ENCODE peak calls at places on chromosome 7, in six cellular contexts. X is adrenal gland, R is heart left ventricle, J is breast epithelium, W is A549, Z is ovary. E is an unnamed sample. For H3K4me1, the result is how much of the 10 kb centered on the place peaks cover.

GRCh38 chr7:72466797-72467196 is 54.7 kb upstream of the CALN1 start:
- DNase-seq in X (no peak), R (no peak), J (no peak), W (no peak), Z (no peak), E (no peak)

GRCh38 chr7:106523482-106523881 is 137.5 kb downstream of the CCDC71L start:
- DNase-seq in X (no peak), R (no peak), J (no peak), W (no peak), Z (no peak), E (no peak)

GRCh38 chr7:29442146-29442545 is 121.5 kb upstream of the PRR15 start:
- DNase-seq in X (no peak), R (no peak), J (no peak), W (no peak), Z (no peak), E (no peak)

GRCh38 chr7:116787881-116788280 is 74.5 kb upstream of the CAPZA2 start:
- DNase-seq in X (no peak), R (no peak), J (no peak), W (no peak), Z (no peak), E (no peak)

GRCh38 chr7:27212587-27213149 is 12.8 kb upstream of the HOXA13 start:
- DNase-seq in X (no peak), R (no peak), J (no peak), W (no peak), Z (no peak), E (no peak)

GRCh38 chr7:15571303-15571878 is 9.6 kb upstream of the AGMO start:
- DNase-seq in X (no peak), R (no peak), J (no peak), W (no peak), Z (no peak), E (no peak)

GRCh38 chr7:38368191-38368605 is 94.8 kb upstream of the TARP start:
- DNase-seq in X (peak), R (peak), J (no peak), W (peak), Z (peak), E (no peak)

GRCh38 chr7:75649462-75649861 is 89.3 kb downstream of the HIP1 start:
- DNase-seq in X (peak), R (peak), J (peak), W (peak), Z (peak), E (no peak)

GRCh38 chr7:50540785-50541579 is 24.2 kb downstream of the DDC start:
- DNase-seq in X (no peak), R (no peak), J (no peak), W (no peak), Z (no peak), E (no peak)

GRCh38 chr7:50539725-50540124 is 25.5 kb downstream of the DDC start:
- DNase-seq in X (no peak), R (no peak), J (no peak), W (no peak), Z (no peak), E (no peak)

GRCh38 chr7:50544992-50545391 is 20.2 kb downstream of the DDC start:
- DNase-seq in X (no peak), R (no peak), J (no peak), W (no peak), Z (no peak), E (no peak)

GRCh38 chr7:50542132-50542531 is 23.1 kb downstream of the DDC start:
- DNase-seq in X (no peak), R (no peak), J (no peak), W (no peak), Z (no peak), E (no peak)

GRCh38 chr7:50543776-50544442 is 21.3 kb downstream of the DDC start:
- DNase-seq in X (no peak), R (no peak), J (no peak), W (no peak), Z (no peak), E (no peak)
- H3K4me1 ChIP-seq in X (under half), R (under half), J (under half), W (under half), Z (under half), E (under half)

GRCh38 chr7:65872776-65873581 is at the start of gene VKORC1L1:
- DNase-seq in X (peak), R (peak), J (peak), W (peak), Z (peak), E (peak)
- TF ChIP-seq POLR2A in X (peak), R (peak), J (no peak), W (peak), Z (peak), E (peak)

GRCh38 chr7:20786779-20787651 is at the start of gene SP8:
- DNase-seq in X (no peak), R (no peak), J (no peak), W (no peak), Z (no peak), E (no peak)
- H3K4me3 ChIP-seq in X (peak), R (peak), J (peak), W (peak), Z (peak), E (no peak)

DNA sequence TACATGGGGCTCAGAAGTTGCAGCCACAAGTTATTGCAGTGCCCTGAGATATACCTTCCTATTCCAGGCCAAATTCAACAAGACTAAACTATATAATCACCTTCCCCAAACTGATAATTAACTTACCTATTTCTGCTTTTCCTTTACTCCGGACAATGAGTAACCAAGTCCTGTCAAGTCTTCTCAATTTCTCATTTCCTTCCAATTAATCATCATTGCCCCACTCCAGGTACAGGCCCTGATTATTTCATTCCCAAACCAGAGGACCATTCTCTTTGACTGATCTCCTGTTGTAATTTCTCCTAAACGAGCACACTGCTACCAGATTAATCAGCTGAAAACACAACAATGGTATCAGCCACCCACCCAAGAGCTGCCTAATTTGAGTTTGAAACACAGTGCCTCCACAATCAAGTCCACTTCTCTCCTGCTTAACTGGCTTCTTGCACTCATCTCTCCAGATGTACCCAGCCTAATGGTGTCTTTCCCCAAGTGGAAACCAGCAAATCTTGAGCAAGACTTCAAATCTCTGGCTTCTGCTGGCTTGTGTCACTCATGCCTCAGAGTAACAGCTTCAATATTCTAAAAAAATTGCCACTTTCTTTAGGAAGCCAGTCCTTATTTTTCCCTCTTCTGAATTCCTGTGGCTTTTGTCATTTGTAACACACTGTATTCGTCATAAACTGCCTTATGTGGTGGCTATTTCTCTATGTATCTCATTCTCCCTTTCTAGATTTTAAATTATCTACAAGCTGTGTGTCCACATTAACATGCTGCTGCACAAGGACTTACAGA is 89.1 kb downstream of the CDK6 start:
- DNase-seq in X (no peak), R (no peak), J (no peak), W (no peak), Z (no peak), E (no peak)
- H3K4me1 ChIP-seq in X (under half), R (under half), J (under half), W (half or more), Z (under half), E (under half)

DNA sequence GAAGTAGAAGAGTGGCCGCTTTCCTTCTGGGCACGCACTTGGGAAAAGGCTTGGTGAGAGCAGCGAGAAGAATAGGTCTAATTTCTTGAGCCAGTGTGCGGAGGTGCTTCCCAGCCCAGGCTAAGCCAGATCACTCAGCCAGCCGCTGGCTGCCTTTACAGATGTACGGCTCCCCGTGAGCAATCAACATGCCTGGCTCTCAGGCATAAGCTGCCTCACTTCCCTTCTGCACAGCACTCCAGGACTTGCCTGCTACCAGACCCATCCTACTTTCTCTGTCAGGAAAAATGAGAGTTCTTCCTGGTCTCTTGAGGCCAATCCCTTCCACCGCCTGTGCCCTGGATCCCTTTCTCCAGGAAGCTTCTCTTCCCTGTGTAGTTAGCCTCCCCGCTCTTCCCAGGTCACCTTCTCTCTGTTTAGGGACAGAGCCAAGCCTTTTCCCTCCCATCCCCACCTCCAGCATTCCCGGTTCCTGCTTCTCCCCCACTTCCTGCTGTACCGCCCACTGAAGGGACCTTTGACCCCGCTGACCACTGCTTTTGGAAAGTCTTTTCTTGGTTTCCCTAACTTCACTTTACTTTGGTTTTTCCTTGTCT is 1.1 kb upstream of the ACTR3C start:
- DNase-seq in X (no peak), R (no peak), J (no peak), W (no peak), Z (peak), E (no peak)
- TF ChIP-seq POLR2A in X (no peak), R (no peak), J (no peak), W (no peak), Z (no peak), E (no peak)

GRCh38 chr7:158588085-158588877 is 658 bp upstream of the PTPRN2 start:
- DNase-seq in X (no peak), R (no peak), J (no peak), W (no peak), Z (no peak), E (no peak)
- H3K4me3 ChIP-seq in X (peak), R (peak), J (peak), W (peak), Z (peak), E (peak)

GRCh38 chr7:98123073-98123696 is 16.5 kb downstream of the LMTK2 start:
- DNase-seq in X (no peak), R (no peak), J (no peak), W (no peak), Z (no peak), E (no peak)
- H3K4me1 ChIP-seq in X (under half), R (under half), J (under half), W (under half), Z (under half), E (under half)

GRCh38 chr7:44849277-44850210 is 1.7 kb upstream of the H2AZ2 start:
- DNase-seq in X (no peak), R (no peak), J (no peak), W (no peak), Z (no peak), E (no peak)

GRCh38 chr7:44845476-44845875 is 2.4 kb downstream of the H2AZ2 start:
- DNase-seq in X (no peak), R (no peak), J (no peak), W (no peak), Z (no peak), E (no peak)

GRCh38 chr7:44846816-44847508 is 925 bp downstream of the H2AZ2 start:
- DNase-seq in X (no peak), R (no peak), J (no peak), W (no peak), Z (no peak), E (no peak)

GRCh38 chr7:44847509-44847919 is 373 bp downstream of the H2AZ2 start:
- DNase-seq in X (peak), R (peak), J (peak), W (peak), Z (peak), E (peak)

GRCh38 chr7:44847920-44848634 is at the start of gene H2AZ2:
- DNase-seq in X (peak), R (peak), J (peak), W (peak), Z (peak), E (peak)
- TF ChIP-seq POLR2A in X (peak), R (peak), J (peak), W (peak), Z (peak), E (peak)

E was measured in uterus.